ENCODE peak calls at places on chromosomes 3 and 15, in eight cellular contexts. T, A, M, S, K, P, G and R are unnamed samples.

GRCh38 chr3:183435701-183436100 is 7.3 kb upstream of the MCF2L2 start:
- DNase-seq in T (no peak), A (no peak), M (no peak), S (no peak), K (no peak), P (no peak), G (no peak), R (no peak)

GRCh38 chr15:75551076-75551475 is 28.0 kb downstream of the PTPN9 start:
- DNase-seq in T (no peak), A (no peak), M (no peak), S (no peak), K (no peak), P (no peak), G (no peak), R (no peak)

GRCh38 chr3:89740881-89741177 is 633.4 kb downstream of the EPHA3 start:
- DNase-seq in T (peak), A (no peak), M (no peak), S (no peak), K (no peak), P (no peak), G (no peak), R (no peak)

GRCh38 chr15:62889734-62890505 is 152.6 kb upstream of the TPM1 start:
- DNase-seq in T (no peak), A (no peak), M (no peak), S (no peak), K (no peak), P (no peak), G (no peak), R (no peak)

GRCh38 chr15:77097317-77097721 is 26.4 kb upstream of the TSPAN3 start:
- DNase-seq in T (no peak), A (no peak), M (no peak), S (no peak), K (no peak), P (no peak), G (no peak), R (peak)

GRCh38 chr3:146501752-146502151 is 32.4 kb upstream of the PLSCR2 start:
- DNase-seq in T (no peak), A (no peak), M (no peak), S (no peak), K (no peak), P (no peak), G (no peak), R (no peak)

GRCh38 chr3:181317521-181317920 is 328.0 kb upstream of the DNAJC19 start:
- DNase-seq in T (no peak), A (peak), M (no peak), S (no peak), K (no peak), P (no peak), G (no peak), R (no peak)

GRCh38 chr3:111080357-111080937 is 8.8 kb downstream of the NECTIN3 start:
- DNase-seq in T (peak), A (peak), M (no peak), S (no peak), K (no peak), P (no peak), G (no peak), R (no peak)

GRCh38 chr3:29503969-29504368 is 223.1 kb downstream of the RBMS3 start:
- DNase-seq in T (peak), A (no peak), M (no peak), S (no peak), K (no peak), P (no peak), G (no peak), R (no peak)

GRCh38 chr3:180909369-180910127 is 2.9 kb upstream of the FXR1 start:
- DNase-seq in T (no peak), A (no peak), M (no peak), S (no peak), K (no peak), P (no peak), G (no peak), R (no peak)

GRCh38 chr3:64954995-64955636 is 267.3 kb upstream of the ADAMTS9 start:
- DNase-seq in T (no peak), A (no peak), M (no peak), S (no peak), K (no peak), P (no peak), G (no peak), R (no peak)

GRCh38 chr15:92430067-92430435 is 36.4 kb downstream of the ST8SIA2 start:
- DNase-seq in T (no peak), A (no peak), M (no peak), S (no peak), K (no peak), P (no peak), G (no peak), R (no peak)

GRCh38 chr3:185837409-185837808 is 12.6 kb upstream of the IGF2BP2 start:
- DNase-seq in T (no peak), A (no peak), M (no peak), S (no peak), K (no peak), P (no peak), G (no peak), R (no peak)

GRCh38 chr3:127678611-127679533 is 6.1 kb downstream of the ABTB1 start:
- DNase-seq in T (no peak), A (no peak), M (peak), S (no peak), K (no peak), P (no peak), G (peak), R (no peak)

GRCh38 chr15:39621961-39622360 is 41.1 kb downstream of the THBS1 start:
- DNase-seq in T (no peak), A (no peak), M (no peak), S (no peak), K (no peak), P (no peak), G (no peak), R (no peak)

GRCh38 chr15:63135804-63136203 is 14.1 kb downstream of the LACTB start:
- DNase-seq in T (peak), A (no peak), M (no peak), S (no peak), K (peak), P (no peak), G (no peak), R (no peak)

GRCh38 chr3:194554488-194555098 is 67.8 kb upstream of the ATP13A3 start:
- DNase-seq in T (no peak), A (no peak), M (no peak), S (no peak), K (no peak), P (no peak), G (no peak), R (no peak)

GRCh38 chr15:36251450-36251849 is 328.0 kb upstream of the CDIN1 start:
- DNase-seq in T (no peak), A (no peak), M (no peak), S (no peak), K (no peak), P (no peak), G (no peak), R (no peak)

GRCh38 chr3:17394541-17395179 is 347.8 kb downstream of the TBC1D5 start:
- DNase-seq in T (no peak), A (no peak), M (no peak), S (no peak), K (no peak), P (no peak), G (no peak), R (no peak)

GRCh38 chr15:83010709-83011270 is 649 bp downstream of the C15orf40 start:
- DNase-seq in T (peak), A (peak), M (peak), S (peak), K (peak), P (peak), G (peak), R (no peak)

GRCh38 chr15:40310001-40310959 is 2.5 kb upstream of the PLCB2 start:
- DNase-seq in T (peak), A (peak), M (peak), S (peak), K (no peak), P (peak), G (peak), R (no peak)

GRCh38 chr15:73258271-73259108 is 110.3 kb downstream of the HCN4 start:
- DNase-seq in T (no peak), A (no peak), M (no peak), S (no peak), K (no peak), P (no peak), G (no peak), R (no peak)

GRCh38 chr3:156513619-156514018 is 41.3 kb downstream of the SSR3 start:
- DNase-seq in T (no peak), A (peak), M (no peak), S (no peak), K (no peak), P (no peak), G (no peak), R (no peak)

GRCh38 chr3:65893631-65894030 is 145.1 kb downstream of the MAGI1 start:
- DNase-seq in T (no peak), A (no peak), M (no peak), S (no peak), K (peak), P (no peak), G (no peak), R (no peak)

GRCh38 chr3:49711489-49711888 is 8.0 kb downstream of the AMIGO3 start:
- DNase-seq in T (no peak), A (no peak), M (peak), S (no peak), K (no peak), P (no peak), G (no peak), R (no peak)